ENCODE peak calls at places on chromosomes 13 and 19, in six cellular contexts. One of them, this sample, is unnamed.

GRCh38 chr19:47351545-47351944 is 2.4 kb downstream of the DHX34 start:
- DNase-seq in ascending aorta: no peak
- DNase-seq in CD4-positive, alpha-beta memory T cell: no peak
- DNase-seq in T-helper 17 cell: no peak
- DNase-seq in iris pigment epithelial cell: peak; percentile 71
- DNase-seq in activated CD8-positive, alpha-beta memory T cell treated with anti-CD3 and anti-CD28 coated beads for 48 hours: no peak
- DNase-seq in this sample: no peak

GRCh38 chr19:16355293-16356043 is 30.8 kb downstream of the KLF2 start:
- DNase-seq in ascending aorta: no peak
- DNase-seq in CD4-positive, alpha-beta memory T cell: no peak
- DNase-seq in T-helper 17 cell: no peak
- DNase-seq in iris pigment epithelial cell: peak; percentile 43
- DNase-seq in activated CD8-positive, alpha-beta memory T cell treated with anti-CD3 and anti-CD28 coated beads for 48 hours: no peak
- DNase-seq in this sample: no peak

GRCh38 chr13:74145249-74145970 is 11.2 kb upstream of the KLF12 start:
- DNase-seq in ascending aorta: no peak
- DNase-seq in CD4-positive, alpha-beta memory T cell: no peak
- DNase-seq in T-helper 17 cell: no peak
- DNase-seq in iris pigment epithelial cell: peak; percentile 58
- DNase-seq in activated CD8-positive, alpha-beta memory T cell treated with anti-CD3 and anti-CD28 coated beads for 48 hours: no peak
- DNase-seq in this sample: no peak

GRCh38 chr13:101893021-101893420 is 440.5 kb downstream of the ITGBL1 start:
- DNase-seq in ascending aorta: no peak
- DNase-seq in CD4-positive, alpha-beta memory T cell: no peak
- DNase-seq in T-helper 17 cell: no peak
- DNase-seq in iris pigment epithelial cell: no peak
- DNase-seq in activated CD8-positive, alpha-beta memory T cell treated with anti-CD3 and anti-CD28 coated beads for 48 hours: no peak
- DNase-seq in this sample: no peak

GRCh38 chr13:93201992-93202558 is 24.5 kb upstream of the GPC6 start:
- DNase-seq in ascending aorta: no peak
- DNase-seq in CD4-positive, alpha-beta memory T cell: no peak
- DNase-seq in T-helper 17 cell: no peak
- DNase-seq in iris pigment epithelial cell: no peak
- DNase-seq in activated CD8-positive, alpha-beta memory T cell treated with anti-CD3 and anti-CD28 coated beads for 48 hours: no peak
- DNase-seq in this sample: no peak

GRCh38 chr13:45456196-45456972 is 8.4 kb upstream of the COG3 start:
- DNase-seq in ascending aorta: no peak
- DNase-seq in CD4-positive, alpha-beta memory T cell: no peak
- DNase-seq in T-helper 17 cell: no peak
- DNase-seq in iris pigment epithelial cell: peak; percentile 67
- DNase-seq in activated CD8-positive, alpha-beta memory T cell treated with anti-CD3 and anti-CD28 coated beads for 48 hours: no peak
- DNase-seq in this sample: no peak

GRCh38 chr13:35598790-35599369 is 122.4 kb upstream of the MAB21L1 start:
- DNase-seq in ascending aorta: no peak
- DNase-seq in CD4-positive, alpha-beta memory T cell: no peak
- DNase-seq in T-helper 17 cell: no peak
- DNase-seq in iris pigment epithelial cell: peak; percentile 22
- DNase-seq in activated CD8-positive, alpha-beta memory T cell treated with anti-CD3 and anti-CD28 coated beads for 48 hours: no peak
- DNase-seq in this sample: no peak

GRCh38 chr13:107457686-107458085 is 757.6 kb downstream of the LIG4 start:
- DNase-seq in ascending aorta: no peak
- DNase-seq in CD4-positive, alpha-beta memory T cell: no peak
- DNase-seq in T-helper 17 cell: no peak
- DNase-seq in iris pigment epithelial cell: no peak
- DNase-seq in activated CD8-positive, alpha-beta memory T cell treated with anti-CD3 and anti-CD28 coated beads for 48 hours: no peak
- DNase-seq in this sample: no peak

GRCh38 chr19:55383789-55384575 is at the start of gene TMEM238:
- DNase-seq in ascending aorta: peak; percentile 78
- DNase-seq in CD4-positive, alpha-beta memory T cell: peak; percentile 36
- DNase-seq in T-helper 17 cell: peak; percentile 27
- DNase-seq in iris pigment epithelial cell: peak; percentile 81
- DNase-seq in activated CD8-positive, alpha-beta memory T cell treated with anti-CD3 and anti-CD28 coated beads for 48 hours: no peak
- DNase-seq in this sample: peak; percentile 60

GRCh38 chr19:2540251-2540645 is 64.3 kb downstream of the GADD45B start:
- DNase-seq in ascending aorta: no peak
- DNase-seq in CD4-positive, alpha-beta memory T cell: no peak
- DNase-seq in T-helper 17 cell: no peak
- DNase-seq in iris pigment epithelial cell: no peak
- DNase-seq in activated CD8-positive, alpha-beta memory T cell treated with anti-CD3 and anti-CD28 coated beads for 48 hours: no peak
- DNase-seq in this sample: no peak

GRCh38 chr19:5166262-5166661 is 174.3 kb downstream of the PTPRS start:
- DNase-seq in ascending aorta: no peak
- DNase-seq in CD4-positive, alpha-beta memory T cell: no peak
- DNase-seq in T-helper 17 cell: no peak
- DNase-seq in iris pigment epithelial cell: peak; percentile 64
- DNase-seq in activated CD8-positive, alpha-beta memory T cell treated with anti-CD3 and anti-CD28 coated beads for 48 hours: no peak
- DNase-seq in this sample: no peak

GRCh38 chr13:36919206-36919832 is 719 bp downstream of the SMAD9 start:
- DNase-seq in ascending aorta: peak; percentile 76
- DNase-seq in CD4-positive, alpha-beta memory T cell: no peak
- DNase-seq in T-helper 17 cell: no peak
- DNase-seq in iris pigment epithelial cell: peak; percentile 22
- DNase-seq in activated CD8-positive, alpha-beta memory T cell treated with anti-CD3 and anti-CD28 coated beads for 48 hours: no peak
- DNase-seq in this sample: no peak

GRCh38 chr13:32676242-32676641 is 90.0 kb downstream of the PDS5B start:
- DNase-seq in ascending aorta: no peak
- DNase-seq in CD4-positive, alpha-beta memory T cell: no peak
- DNase-seq in T-helper 17 cell: no peak
- DNase-seq in iris pigment epithelial cell: peak; percentile 87
- DNase-seq in activated CD8-positive, alpha-beta memory T cell treated with anti-CD3 and anti-CD28 coated beads for 48 hours: no peak
- DNase-seq in this sample: no peak

GRCh38 chr13:52091473-52091872 is 37.4 kb downstream of the NEK5 start:
- DNase-seq in ascending aorta: no peak
- DNase-seq in CD4-positive, alpha-beta memory T cell: no peak
- DNase-seq in T-helper 17 cell: no peak
- DNase-seq in iris pigment epithelial cell: no peak
- DNase-seq in activated CD8-positive, alpha-beta memory T cell treated with anti-CD3 and anti-CD28 coated beads for 48 hours: no peak
- DNase-seq in this sample: no peak

GRCh38 chr19:37007587-37008220 is 70.5 kb upstream of the ZNF420 start:
- DNase-seq in ascending aorta: no peak
- DNase-seq in CD4-positive, alpha-beta memory T cell: peak; percentile 38
- DNase-seq in T-helper 17 cell: no peak
- DNase-seq in iris pigment epithelial cell: peak; percentile 77
- DNase-seq in activated CD8-positive, alpha-beta memory T cell treated with anti-CD3 and anti-CD28 coated beads for 48 hours: peak; percentile 11
- DNase-seq in this sample: no peak

GRCh38 chr13:79776538-79776937 is 295.6 kb downstream of the NDFIP2 start:
- DNase-seq in ascending aorta: no peak
- DNase-seq in CD4-positive, alpha-beta memory T cell: no peak
- DNase-seq in T-helper 17 cell: no peak
- DNase-seq in iris pigment epithelial cell: peak; percentile 40
- DNase-seq in activated CD8-positive, alpha-beta memory T cell treated with anti-CD3 and anti-CD28 coated beads for 48 hours: no peak
- DNase-seq in this sample: no peak

GRCh38 chr13:110067355-110068175 is 239.4 kb downstream of the COL4A1 start:
- DNase-seq in ascending aorta: no peak
- DNase-seq in CD4-positive, alpha-beta memory T cell: no peak
- DNase-seq in T-helper 17 cell: no peak
- DNase-seq in iris pigment epithelial cell: peak; percentile 36
- DNase-seq in activated CD8-positive, alpha-beta memory T cell treated with anti-CD3 and anti-CD28 coated beads for 48 hours: no peak
- DNase-seq in this sample: no peak

GRCh38 chr19:5988520-5989387 is 10.8 kb upstream of the RANBP3 start:
- DNase-seq in ascending aorta: no peak
- DNase-seq in CD4-positive, alpha-beta memory T cell: no peak
- DNase-seq in T-helper 17 cell: no peak
- DNase-seq in iris pigment epithelial cell: no peak
- DNase-seq in activated CD8-positive, alpha-beta memory T cell treated with anti-CD3 and anti-CD28 coated beads for 48 hours: no peak
- DNase-seq in this sample: no peak

GRCh38 chr19:12785431-12786011 is 5.8 kb upstream of the JUNB start:
- DNase-seq in ascending aorta: peak; percentile 74
- DNase-seq in CD4-positive, alpha-beta memory T cell: no peak
- DNase-seq in T-helper 17 cell: no peak
- DNase-seq in iris pigment epithelial cell: no peak
- DNase-seq in activated CD8-positive, alpha-beta memory T cell treated with anti-CD3 and anti-CD28 coated beads for 48 hours: no peak
- DNase-seq in this sample: no peak

GRCh38 chr19:17418710-17419109 is 1.1 kb upstream of the MVB12A start:
- DNase-seq in ascending aorta: no peak
- DNase-seq in CD4-positive, alpha-beta memory T cell: no peak
- DNase-seq in T-helper 17 cell: no peak
- DNase-seq in iris pigment epithelial cell: no peak
- DNase-seq in activated CD8-positive, alpha-beta memory T cell treated with anti-CD3 and anti-CD28 coated beads for 48 hours: no peak
- DNase-seq in this sample: no peak

GRCh38 chr13:114281351-114282142 is at the start of gene UPF3A:
- DNase-seq in ascending aorta: peak; percentile 93
- DNase-seq in CD4-positive, alpha-beta memory T cell: peak; percentile 89
- DNase-seq in T-helper 17 cell: peak; percentile 84
- DNase-seq in iris pigment epithelial cell: peak; percentile 92
- DNase-seq in activated CD8-positive, alpha-beta memory T cell treated with anti-CD3 and anti-CD28 coated beads for 48 hours: peak; percentile 83
- DNase-seq in this sample: peak; percentile 71

GRCh38 chr19:57351867-57352266 is 796 bp downstream of the ZNF304 start:
- DNase-seq in ascending aorta: no peak
- DNase-seq in CD4-positive, alpha-beta memory T cell: no peak
- DNase-seq in T-helper 17 cell: no peak
- DNase-seq in iris pigment epithelial cell: peak; percentile 27
- DNase-seq in activated CD8-positive, alpha-beta memory T cell treated with anti-CD3 and anti-CD28 coated beads for 48 hours: no peak
- DNase-seq in this sample: no peak

GRCh38 chr19:28018499-28018898 is 1194.5 kb downstream of the UQCRFS1 start:
- DNase-seq in ascending aorta: no peak
- DNase-seq in CD4-positive, alpha-beta memory T cell: no peak
- DNase-seq in T-helper 17 cell: no peak
- DNase-seq in iris pigment epithelial cell: no peak
- DNase-seq in activated CD8-positive, alpha-beta memory T cell treated with anti-CD3 and anti-CD28 coated beads for 48 hours: no peak
- DNase-seq in this sample: no peak

GRCh38 chr19:21022996-21023395 is 2.5 kb downstream of the ZNF430 start:
- DNase-seq in ascending aorta: no peak
- DNase-seq in CD4-positive, alpha-beta memory T cell: no peak
- DNase-seq in T-helper 17 cell: no peak
- DNase-seq in iris pigment epithelial cell: peak; percentile 84
- DNase-seq in activated CD8-positive, alpha-beta memory T cell treated with anti-CD3 and anti-CD28 coated beads for 48 hours: no peak
- DNase-seq in this sample: no peak

GRCh38 chr19:47765522-47766358 is 12.8 kb upstream of the SELENOW start:
- DNase-seq in ascending aorta: no peak
- DNase-seq in CD4-positive, alpha-beta memory T cell: peak; percentile 23
- DNase-seq in T-helper 17 cell: no peak
- DNase-seq in iris pigment epithelial cell: peak; percentile 50
- DNase-seq in activated CD8-positive, alpha-beta memory T cell treated with anti-CD3 and anti-CD28 coated beads for 48 hours: no peak
- DNase-seq in this sample: no peak

GRCh38 chr19:6476155-6476895 is 5.3 kb downstream of the DENND1C start:
- DNase-seq in ascending aorta: no peak
- DNase-seq in CD4-positive, alpha-beta memory T cell: peak; percentile 64
- DNase-seq in T-helper 17 cell: peak; percentile 63
- DNase-seq in iris pigment epithelial cell: peak; percentile 48
- DNase-seq in activated CD8-positive, alpha-beta memory T cell treated with anti-CD3 and anti-CD28 coated beads for 48 hours: peak; percentile 29
- DNase-seq in this sample: peak; percentile 58

GRCh38 chr13:68047889-68048288 is 817.8 kb upstream of the PCDH9 start:
- DNase-seq in ascending aorta: no peak
- DNase-seq in CD4-positive, alpha-beta memory T cell: no peak
- DNase-seq in T-helper 17 cell: no peak
- DNase-seq in iris pigment epithelial cell: no peak
- DNase-seq in activated CD8-positive, alpha-beta memory T cell treated with anti-CD3 and anti-CD28 coated beads for 48 hours: no peak
- DNase-seq in this sample: no peak

GRCh38 chr13:94369862-94370491 is 109.5 kb downstream of the DCT start:
- DNase-seq in ascending aorta: no peak
- DNase-seq in CD4-positive, alpha-beta memory T cell: no peak
- DNase-seq in T-helper 17 cell: no peak
- DNase-seq in iris pigment epithelial cell: no peak
- DNase-seq in activated CD8-positive, alpha-beta memory T cell treated with anti-CD3 and anti-CD28 coated beads for 48 hours: no peak
- DNase-seq in this sample: no peak

GRCh38 chr13:50422181-50423148 is 407.2 kb downstream of the KCNRG start:
- DNase-seq in ascending aorta: no peak
- DNase-seq in CD4-positive, alpha-beta memory T cell: no peak
- DNase-seq in T-helper 17 cell: no peak
- DNase-seq in iris pigment epithelial cell: no peak
- DNase-seq in activated CD8-positive, alpha-beta memory T cell treated with anti-CD3 and anti-CD28 coated beads for 48 hours: no peak
- DNase-seq in this sample: no peak

GRCh38 chr19:50434525-50434924 is 1.8 kb downstream of the MYBPC2 start:
- DNase-seq in ascending aorta: no peak
- DNase-seq in CD4-positive, alpha-beta memory T cell: no peak
- DNase-seq in T-helper 17 cell: no peak
- DNase-seq in iris pigment epithelial cell: no peak
- DNase-seq in activated CD8-positive, alpha-beta memory T cell treated with anti-CD3 and anti-CD28 coated beads for 48 hours: no peak
- DNase-seq in this sample: no peak

GRCh38 chr19:18306209-18306902 is 16.5 kb downstream of the LSM4 start:
- DNase-seq in ascending aorta: no peak
- DNase-seq in CD4-positive, alpha-beta memory T cell: no peak
- DNase-seq in T-helper 17 cell: no peak
- DNase-seq in iris pigment epithelial cell: no peak
- DNase-seq in activated CD8-positive, alpha-beta memory T cell treated with anti-CD3 and anti-CD28 coated beads for 48 hours: no peak
- DNase-seq in this sample: no peak

GRCh38 chr13:98528663-98529064 is 48.2 kb downstream of the STK24 start:
- DNase-seq in ascending aorta: no peak
- DNase-seq in CD4-positive, alpha-beta memory T cell: no peak
- DNase-seq in T-helper 17 cell: no peak
- DNase-seq in iris pigment epithelial cell: peak; percentile 34
- DNase-seq in activated CD8-positive, alpha-beta memory T cell treated with anti-CD3 and anti-CD28 coated beads for 48 hours: no peak
- DNase-seq in this sample: no peak

GRCh38 chr19:17775245-17775927 is 19.6 kb upstream of the B3GNT3 start:
- DNase-seq in ascending aorta: no peak
- DNase-seq in CD4-positive, alpha-beta memory T cell: no peak
- DNase-seq in T-helper 17 cell: no peak
- DNase-seq in iris pigment epithelial cell: peak; percentile 29
- DNase-seq in activated CD8-positive, alpha-beta memory T cell treated with anti-CD3 and anti-CD28 coated beads for 48 hours: no peak
- DNase-seq in this sample: no peak

GRCh38 chr13:99322297-99323103 is 15.3 kb upstream of the GPR183 start:
- DNase-seq in ascending aorta: no peak
- DNase-seq in CD4-positive, alpha-beta memory T cell: peak; percentile 65
- DNase-seq in T-helper 17 cell: peak; percentile 28
- DNase-seq in iris pigment epithelial cell: peak; percentile 92
- DNase-seq in activated CD8-positive, alpha-beta memory T cell treated with anti-CD3 and anti-CD28 coated beads for 48 hours: no peak
- DNase-seq in this sample: no peak

This sample was measured in GM18507.